ENCODE peak calls at places on chromosomes 11 and 22, in five cellular contexts. F, O, T, X and R are unnamed samples.

GRCh38 chr11:7538466-7539454 is 25.0 kb downstream of the PPFIBP2 start:
- DNase-seq in O (no peak), X (no peak), T (no peak), F (no peak), R (no peak)

GRCh38 chr11:46315033-46315738 is 32.1 kb upstream of the DGKZ start:
- DNase-seq in O (peak), T (no peak), X (peak), F (peak), R (peak)

GRCh38 chr11:118646393-118646792 is 33.1 kb downstream of the TREH start:
- DNase-seq in O (no peak), X (no peak), F (no peak), T (no peak), R (peak)

GRCh38 chr11:108584973-108585372 is 8.6 kb downstream of the EXPH5 start:
- DNase-seq in O (no peak), T (no peak), F (no peak), X (no peak), R (no peak)

GRCh38 chr11:120719348-120719747 is 207.8 kb downstream of the GRIK4 start:
- DNase-seq in X (no peak), F (no peak), O (no peak), T (no peak), R (no peak)

GRCh38 chr22:30424471-30425326 is 869 bp upstream of the MTFP1 start:
- DNase-seq in X (no peak), T (no peak), F (no peak), O (peak), R (no peak)

GRCh38 chr22:29377979-29378378 is 10.4 kb downstream of the AP1B1 start:
- DNase-seq in F (no peak), O (no peak), T (no peak), X (no peak), R (no peak)

GRCh38 chr11:132804258-132804657 is 728.0 kb downstream of the OPCML start:
- DNase-seq in F (no peak), T (no peak), O (no peak), X (no peak), R (no peak)

GRCh38 chr11:32435511-32435946 is at the start of gene WT1:
- DNase-seq in F (no peak), X (no peak), O (no peak), T (no peak), R (peak)

GRCh38 chr11:76382209-76382608 is 1.1 kb downstream of the GVQW3 start:
- DNase-seq in X (no peak), T (no peak), O (no peak), F (no peak), R (no peak)

GRCh38 chr11:56890584-56891305 is 98.0 kb upstream of the OR5AK2 start:
- DNase-seq in F (no peak), O (no peak), X (no peak), T (no peak), R (no peak)

GRCh38 chr11:34680918-34681554 is 60.1 kb downstream of the EHF start:
- DNase-seq in F (peak), X (no peak), T (no peak), O (no peak), R (no peak)

GRCh38 chr11:37532271-37532670 is 934.2 kb upstream of the RAG2 start:
- DNase-seq in O (no peak), F (no peak), T (no peak), X (no peak), R (no peak)

GRCh38 chr11:126519653-126520573 is 164.4 kb downstream of the ST3GAL4 start:
- DNase-seq in T (no peak), X (no peak), O (no peak), F (no peak), R (peak)

GRCh38 chr11:13884159-13884799 is 78.2 kb upstream of the SPON1 start:
- DNase-seq in T (no peak), X (no peak), O (no peak), F (no peak), R (no peak)

GRCh38 chr11:75734491-75735180 is 17.0 kb downstream of the MOGAT2 start:
- DNase-seq in X (no peak), T (peak), O (peak), F (no peak), R (no peak)

GRCh38 chr11:39990413-39990812 is 1469.0 kb downstream of the LRRC4C start:
- DNase-seq in F (no peak), T (no peak), O (no peak), X (no peak), R (no peak)

GRCh38 chr11:123100378-123101085 is 38.6 kb upstream of the HSPA8 start:
- DNase-seq in O (no peak), X (no peak), T (no peak), F (no peak), R (no peak)

GRCh38 chr11:21911046-21911445 is 281.8 kb upstream of the ANO5 start:
- DNase-seq in O (no peak), T (no peak), F (no peak), X (no peak), R (no peak)

GRCh38 chr11:11946180-11946579 is 62.2 kb downstream of the DKK3 start:
- DNase-seq in X (no peak), O (no peak), F (no peak), T (no peak), R (no peak)

GRCh38 chr22:24440270-24440717 is 12.9 kb downstream of the ADORA2A start:
- DNase-seq in X (no peak), T (no peak), O (no peak), F (no peak), R (peak)
- TF ChIP-seq POLR2AphosphoS5 in X (no peak), T (no peak), O (no peak), F (no peak), R (no peak)

GRCh38 chr11:2891291-2891690 is 5.7 kb upstream of the CDKN1C start:
- DNase-seq in X (no peak), F (no peak), O (no peak), T (no peak), R (no peak)

GRCh38 chr11:2891901-2892214 is 6.3 kb upstream of the CDKN1C start:
- DNase-seq in F (no peak), O (no peak), T (no peak), X (no peak), R (no peak)

GRCh38 chr11:2893021-2893528 is 7.5 kb upstream of the CDKN1C start:
- DNase-seq in O (no peak), X (no peak), F (no peak), T (no peak), R (no peak)

GRCh38 chr11:2893935-2894334 is 8.4 kb upstream of the CDKN1C start:
- DNase-seq in F (no peak), T (no peak), O (no peak), X (no peak), R (no peak)

GRCh38 chr11:2892215-2893020 is 6.8 kb upstream of the CDKN1C start:
- DNase-seq in F (no peak), O (peak), X (peak), T (no peak), R (peak)
- TF ChIP-seq POLR2A in F (peak), O (peak), X (no peak), T (no peak), R (no peak)

GRCh38 chr22:41302016-41302767 is 867 bp downstream of the ZC3H7B start:
- DNase-seq in X (no peak), F (no peak), T (no peak), O (no peak), R (peak)
- TF ChIP-seq POLR2AphosphoS5 in X (no peak), F (no peak), T (no peak), O (no peak), R (no peak)

GRCh38 chr11:62456630-62457029 is 37.8 kb downstream of the SCGB1A1 start:
- DNase-seq in O (no peak), F (no peak), X (no peak), T (no peak), R (no peak)

GRCh38 chr11:62459080-62459479 is 40.2 kb downstream of the SCGB1A1 start:
- DNase-seq in T (no peak), F (no peak), X (no peak), O (no peak), R (no peak)

GRCh38 chr11:62457474-62457873 is 38.6 kb downstream of the SCGB1A1 start:
- DNase-seq in O (no peak), F (no peak), T (no peak), X (no peak), R (no peak)

GRCh38 chr11:62461740-62462522 is 43.1 kb downstream of the SCGB1A1 start:
- DNase-seq in O (peak), T (no peak), X (no peak), F (no peak), R (no peak)

DNA sequence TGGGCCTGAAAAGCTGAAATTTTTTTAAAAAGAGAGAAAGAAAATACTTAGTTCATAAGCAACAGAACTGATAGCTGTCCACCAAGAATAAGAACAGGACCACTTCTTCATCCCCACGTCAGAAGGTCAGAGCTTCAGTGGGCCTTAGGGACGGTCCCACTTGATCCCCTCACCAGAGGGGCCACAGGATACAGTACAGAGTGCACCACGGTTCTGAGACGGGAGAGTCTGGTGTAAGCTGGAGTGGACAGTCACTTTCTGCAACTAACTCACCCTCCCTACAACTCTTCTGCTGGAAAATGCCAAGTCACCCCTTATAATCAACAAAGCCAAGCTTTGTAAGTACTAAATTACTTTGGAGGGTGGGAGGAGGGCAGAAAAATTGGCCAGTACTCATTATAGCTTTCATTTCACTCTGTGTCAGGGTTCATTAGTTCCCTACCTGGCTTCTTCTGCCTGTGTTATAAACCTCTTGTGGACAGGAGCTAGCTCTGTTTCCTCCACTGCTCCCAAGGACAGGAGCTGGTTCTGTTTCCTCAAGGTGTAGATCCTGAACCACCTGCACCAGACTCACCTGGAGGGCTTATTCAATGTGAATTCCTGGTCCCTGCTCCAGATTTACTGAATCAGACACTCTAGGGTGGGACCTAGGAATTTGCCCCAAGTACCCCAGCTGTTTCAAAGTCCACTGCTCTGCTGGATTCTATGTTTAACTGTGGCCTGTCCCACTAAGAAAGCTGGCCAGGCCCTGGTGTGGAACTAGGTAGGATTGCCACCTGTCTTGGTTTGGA is 39.6 kb downstream of the SCGB1A1 start:
- DNase-seq in O (no peak), X (no peak), T (no peak), F (no peak), R (no peak)
- TF ChIP-seq POLR2A in O (no peak), X (no peak), T (no peak), F (no peak), R (no peak)

GRCh38 chr11:117095301-117096139 is 2.7 kb downstream of the SIK3 start:
- DNase-seq in O (no peak), T (no peak), X (no peak), F (no peak), R (no peak)
- TF ChIP-seq POLR2AphosphoS5 in O (no peak), T (no peak), X (no peak), F (no peak), R (no peak)